ENCODE peak calls at places on chromosomes 13 and 19, in six cellular contexts. W, N, U, X, S and B are unnamed samples.

GRCh38 chr19:40754611-40755247 is 3.7 kb downstream of the SNRPA start:
- DNase-seq in U (no peak), N (no peak), W (no peak), S (no peak), X (no peak), B (no peak)

GRCh38 chr19:2693492-2693891 is 9.0 kb downstream of the GNG7 start:
- DNase-seq in N (no peak), U (no peak), X (no peak), W (no peak), S (no peak), B (no peak)

GRCh38 chr19:3964256-3965194 is 6.4 kb downstream of the DAPK3 start:
- DNase-seq in X (no peak), W (no peak), S (no peak), N (no peak), U (no peak), B (no peak)

GRCh38 chr13:28339419-28339818 is 155.5 kb downstream of the FLT1 start:
- DNase-seq in U (no peak), N (no peak), W (no peak), X (no peak), S (no peak), B (no peak)

GRCh38 chr19:18167975-18168645 is 5.5 kb upstream of the IFI30 start:
- DNase-seq in U (no peak), N (no peak), S (no peak), W (no peak), X (no peak), B (no peak)

GRCh38 chr19:56507446-56508281 is at the start of gene ZNF471:
- DNase-seq in U (peak), S (peak), W (peak), N (no peak), X (peak), B (no peak)

GRCh38 chr19:54462713-54463530 is 656 bp downstream of the LENG9 start:
- DNase-seq in X (no peak), W (no peak), N (peak), U (peak), S (no peak), B (no peak)

GRCh38 chr19:41328157-41328817 is 18.3 kb downstream of the CCDC97 start:
- DNase-seq in W (no peak), N (no peak), S (no peak), U (no peak), X (no peak), B (no peak)

GRCh38 chr19:46731007-46731501 is 14.1 kb upstream of the PRKD2 start:
- DNase-seq in X (no peak), S (peak), U (no peak), N (peak), W (no peak), B (no peak)

GRCh38 chr19:2087621-2088100 is 8.5 kb downstream of the MOB3A start:
- DNase-seq in N (no peak), S (no peak), W (no peak), X (no peak), U (no peak), B (peak)

GRCh38 chr13:40063743-40064142 is 408.3 kb downstream of the COG6 start:
- DNase-seq in N (no peak), S (no peak), U (no peak), X (no peak), W (no peak), B (no peak)

GRCh38 chr19:44891016-44891882 is at the start of gene TOMM40:
- DNase-seq in N (no peak), S (no peak), U (no peak), W (peak), X (no peak), B (peak)

GRCh38 chr13:21060063-21060826 is 1.1 kb downstream of the LATS2 start:
- DNase-seq in U (peak), W (no peak), S (peak), N (peak), X (no peak), B (no peak)

GRCh38 chr13:109743706-109744453 is 42.5 kb downstream of the IRS2 start:
- DNase-seq in U (no peak), N (peak), W (no peak), S (peak), X (no peak), B (peak)

GRCh38 chr13:57375876-57376275 is 208.9 kb downstream of the PRR20E start:
- DNase-seq in W (no peak), N (no peak), X (no peak), S (no peak), U (no peak), B (no peak)

GRCh38 chr19:8194528-8195275 is 14.5 kb upstream of the CERS4 start:
- DNase-seq in U (no peak), S (no peak), N (no peak), X (no peak), W (no peak), B (peak)

GRCh38 chr13:35917942-35918645 is 213.1 kb downstream of the DCLK1 start:
- DNase-seq in W (no peak), X (no peak), S (no peak), U (no peak), N (no peak), B (no peak)

GRCh38 chr19:19217110-19217509 is 5.4 kb downstream of the NCAN start:
- DNase-seq in U (no peak), W (no peak), S (no peak), X (no peak), N (peak), B (peak)

GRCh38 chr13:109698779-109699178 is 87.6 kb downstream of the IRS2 start:
- DNase-seq in U (no peak), S (no peak), X (no peak), N (peak), W (no peak), B (no peak)

GRCh38 chr19:48970923-48971395 is 5.8 kb downstream of the FTL start:
- DNase-seq in S (peak), W (peak), X (peak), U (peak), N (peak), B (peak)